ENCODE peak calls at places on chromosomes 2 and 18, in ten cellular contexts. R, Q, U, L, F, J, O, M, E and S are unnamed samples.

GRCh38 chr2:71545572-71546274 is 92.4 kb downstream of the DYSF start:
- DNase-seq in O (no peak), E (peak; percentile 31), R (peak; percentile 61), F (peak; percentile 68), L (peak; percentile 75), M (peak; percentile 80), J (no peak), Q (peak; percentile 32), U (peak; percentile 36), S (peak; percentile 71)

GRCh38 chr18:30556112-30556511 is 486.4 kb downstream of the DSC3 start:
- DNase-seq in Q (no peak), E (no peak), F (no peak), U (peak; percentile 73), O (no peak), R (no peak), J (no peak), L (no peak), M (no peak), S (no peak)

GRCh38 chr2:97693476-97693875 is 19.9 kb upstream of the ZAP70 start:
- DNase-seq in F (no peak), J (no peak), L (no peak), R (no peak), Q (no peak), E (no peak), M (no peak), O (no peak), U (no peak), S (no peak)

GRCh38 chr2:152646264-152646663 is 71.0 kb downstream of the PRPF40A start:
- DNase-seq in F (no peak), U (no peak), J (no peak), Q (no peak), O (no peak), L (no peak), M (no peak), E (no peak), R (no peak), S (no peak)

GRCh38 chr2:196597531-196597930 is 42.0 kb upstream of the CCDC150 start:
- DNase-seq in U (no peak), R (no peak), M (no peak), L (no peak), F (no peak), O (no peak), J (no peak), Q (no peak), E (no peak), S (no peak)

GRCh38 chr2:223950448-223951347 is 5.6 kb upstream of the WDFY1 start:
- DNase-seq in U (no peak), O (no peak), M (no peak), Q (no peak), R (no peak), L (no peak), F (no peak), E (no peak), J (no peak), S (no peak)

GRCh38 chr18:37464287-37464686 is 101.3 kb downstream of the CELF4 start:
- DNase-seq in M (no peak), J (no peak), R (no peak), O (no peak), F (no peak), Q (no peak), L (no peak), U (no peak), E (no peak), S (no peak)

GRCh38 chr2:227865281-227865680 is 6.2 kb upstream of the DAW1 start:
- DNase-seq in J (no peak), Q (no peak), M (no peak), E (no peak), U (no peak), O (no peak), R (no peak), F (no peak), L (no peak), S (no peak)

GRCh38 chr2:2187196-2187595 is 143.9 kb downstream of the MYT1L start:
- DNase-seq in U (no peak), F (peak; percentile 29), M (no peak), E (no peak), R (no peak), O (no peak), J (no peak), L (no peak), Q (no peak), S (no peak)

GRCh38 chr2:132465917-132466316 is 49.3 kb downstream of the GPR39 start:
- DNase-seq in J (no peak), L (no peak), M (no peak), F (no peak), R (no peak), E (no peak), O (no peak), Q (no peak), U (no peak), S (no peak)

GRCh38 chr2:226137201-226137811 is 662.3 kb downstream of the IRS1 start:
- DNase-seq in Q (no peak), O (no peak), L (no peak), J (no peak), U (no peak), M (no peak), R (no peak), F (no peak), E (no peak), S (no peak)

DNA sequence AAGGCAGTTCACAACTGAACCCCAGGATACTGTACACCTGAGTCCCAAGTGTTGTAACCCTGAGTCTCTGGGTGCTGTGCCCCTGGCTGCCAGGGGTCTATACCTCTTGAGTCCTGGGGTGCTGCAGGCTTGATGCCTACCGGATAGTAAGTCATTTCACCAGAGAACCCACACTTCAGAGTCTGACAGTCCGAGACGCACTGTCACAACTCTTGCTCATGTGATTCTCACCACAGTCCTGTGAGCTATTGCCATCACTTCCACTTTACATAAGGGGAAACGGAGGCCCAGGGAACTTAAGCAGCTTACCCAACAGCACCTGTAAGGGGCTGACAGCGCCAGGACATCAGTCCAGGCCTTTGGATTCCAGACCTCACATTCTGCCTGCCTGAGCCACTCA is 180.8 kb upstream of the ID2 start:
- DNase-seq in R (no peak), U (no peak), M (no peak), J (no peak), Q (no peak), E (no peak), F (no peak), O (no peak), L (no peak), S (no peak)
- TF ChIP-seq CTCF in R (no peak), U (no peak), M (no peak), J (no peak), Q (no peak), E (no peak), F (no peak), O (no peak), L (no peak), S (no peak)

DNA sequence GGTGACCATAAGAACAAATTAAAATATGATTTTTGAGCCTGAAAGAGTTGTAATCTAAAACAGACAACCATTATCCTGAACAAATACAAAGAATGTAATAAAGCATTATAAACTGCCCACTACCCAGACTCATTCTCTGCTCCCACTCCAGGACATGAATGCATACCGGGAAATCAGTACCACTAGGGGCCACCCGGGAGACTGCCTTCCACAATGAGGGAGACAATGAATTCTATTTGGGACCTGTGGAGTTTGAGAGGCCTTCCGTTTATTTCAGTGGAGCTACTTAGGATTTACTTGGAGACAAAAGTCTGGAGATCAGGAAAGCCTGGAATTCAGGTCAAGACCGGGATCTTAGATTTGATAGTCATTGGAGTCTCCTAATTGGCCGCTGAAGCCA is 50.0 kb downstream of the NAB1 start:
- DNase-seq in Q (no peak), F (no peak), J (no peak), U (no peak), M (no peak), O (no peak), E (no peak), R (peak; percentile 37), L (peak; percentile 43), S (no peak)
- TF ChIP-seq CTCF in Q (peak; percentile 26), F (no peak), J (no peak), U (no peak), M (no peak), O (peak; percentile 49), E (no peak), R (no peak), L (peak; percentile 57), S (peak; percentile 27)

GRCh38 chr2:3424171-3424795 is 44.8 kb downstream of the TRAPPC12 start:
- DNase-seq in O (no peak), F (no peak), U (no peak), L (no peak), M (no peak), E (no peak), J (no peak), Q (no peak), R (no peak), S (no peak)
- TF ChIP-seq CTCF in O (no peak), F (peak; percentile 64), U (no peak), L (no peak), M (no peak), E (no peak), J (no peak), Q (no peak), R (peak; percentile 72), S (no peak)

GRCh38 chr18:7025194-7025593 is 92.4 kb downstream of the LAMA1 start:
- DNase-seq in J (no peak), R (no peak), L (no peak), M (no peak), Q (no peak), E (no peak), U (no peak), F (no peak), O (no peak), S (no peak)

GRCh38 chr18:7017013-7017412 is 100.6 kb downstream of the LAMA1 start:
- DNase-seq in R (no peak), Q (no peak), L (no peak), U (no peak), F (no peak), E (no peak), M (no peak), O (no peak), J (no peak), S (no peak)

GRCh38 chr18:7021994-7022840 is 95.4 kb downstream of the LAMA1 start:
- DNase-seq in F (no peak), Q (peak; percentile 4), U (peak; percentile 66), E (no peak), M (no peak), O (no peak), J (peak; percentile 49), L (peak; percentile 29), R (peak; percentile 49), S (no peak)

GRCh38 chr18:7023581-7023980 is 94.0 kb downstream of the LAMA1 start:
- DNase-seq in F (no peak), R (no peak), Q (no peak), U (no peak), L (no peak), E (no peak), O (no peak), M (no peak), J (no peak), S (no peak)

DNA sequence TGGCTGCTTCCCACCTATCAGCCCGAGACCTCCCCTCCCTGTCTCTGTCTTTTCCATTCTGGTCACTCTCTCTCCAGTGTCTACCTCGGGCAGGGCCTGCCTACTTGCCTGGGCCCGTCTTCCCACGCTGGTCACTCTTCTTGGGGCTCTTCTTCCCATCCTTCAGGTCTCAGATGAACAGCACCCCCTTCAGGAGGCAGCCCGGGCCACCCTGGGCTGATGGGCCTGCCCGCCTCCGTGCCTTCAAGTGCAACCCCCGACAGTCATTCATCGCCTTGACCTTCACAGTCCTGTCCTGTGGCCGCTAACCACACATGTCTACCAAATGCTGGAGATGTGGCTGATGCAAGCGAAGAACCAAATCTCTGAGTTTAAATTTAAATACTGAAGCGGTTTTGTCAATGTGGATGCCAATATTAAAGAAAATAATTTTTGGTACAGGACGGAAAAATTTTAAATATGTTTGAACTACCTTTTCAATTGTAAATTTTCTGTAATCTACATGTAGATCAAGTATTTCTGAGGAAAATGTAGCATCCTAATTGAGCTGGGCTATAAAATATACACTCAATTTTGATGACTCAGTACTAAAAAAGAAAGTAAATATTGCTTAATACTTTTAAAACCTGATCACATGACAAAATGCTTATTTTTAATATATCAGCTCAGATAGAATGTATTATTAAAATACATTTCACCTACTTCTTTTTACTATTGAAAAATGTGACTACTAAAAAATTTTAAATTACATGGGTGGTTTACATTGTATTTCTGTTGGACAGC is 96.4 kb downstream of the LAMA1 start:
- DNase-seq in F (no peak), L (no peak), U (no peak), R (peak; percentile 17), J (no peak), Q (no peak), M (no peak), E (no peak), O (no peak), S (no peak)
- TF ChIP-seq CTCF in F (no peak), L (no peak), U (no peak), R (no peak), J (no peak), Q (no peak), M (no peak), E (no peak), O (no peak), S (no peak)